ENCODE peak calls at places on chromosomes 13 and 19, in ten cellular contexts. F is foreskin keratinocyte, P is fibroblast of mammary gland, J is mesothelial cell of epicardium, G is omental fat pad, T is cardiac muscle cell, B is pancreas, Y is nephron progenitor cell, V is WERI-Rb-1, Q is colonic mucosa. I is an unnamed sample.

GRCh38 chr19:14758816-14759215 is 19.5 kb downstream of the ADGRE2 start:
- DNase-seq in F (peak; percentile 57), P (no peak), J (no peak), G (no peak), T (no peak), B (no peak), Y (no peak), V (no peak), Q (peak; percentile 21), I (no peak)

GRCh38 chr13:20121154-20121515 is 39.7 kb downstream of the GJA3 start:
- DNase-seq in F (no peak), P (no peak), J (no peak), G (no peak), T (no peak), B (no peak), Y (no peak), V (no peak), Q (no peak), I (no peak)

GRCh38 chr13:107289540-107289939 is 721.6 kb upstream of the ARGLU1 start:
- DNase-seq in F (no peak), P (peak; percentile 55), J (no peak), G (no peak), T (no peak), B (no peak), Y (no peak), V (no peak), Q (no peak), I (no peak)

GRCh38 chr19:2488942-2489731 is 13.2 kb downstream of the GADD45B start:
- DNase-seq in F (no peak), P (no peak), J (peak; percentile 71), G (no peak), T (peak; percentile 93), B (peak; percentile 72), Y (peak; percentile 70), V (no peak), Q (peak; percentile 55), I (peak; percentile 49)

GRCh38 chr13:96214804-96215445 is 125.0 kb downstream of the HS6ST3 start:
- DNase-seq in F (no peak), P (no peak), J (no peak), G (no peak), T (no peak), B (no peak), Y (no peak), V (no peak), Q (no peak), I (no peak)

GRCh38 chr19:1035998-1036621 is 3.8 kb upstream of the ABCA7 start:
- DNase-seq in F (no peak), P (no peak), J (no peak), G (no peak), T (no peak), B (no peak), Y (no peak), V (no peak), Q (no peak), I (no peak)

GRCh38 chr13:100788540-100788939 is 113.9 kb upstream of the TMTC4 start:
- DNase-seq in F (no peak), P (no peak), J (no peak), G (no peak), T (no peak), B (no peak), Y (no peak), V (no peak), Q (no peak), I (no peak)

GRCh38 chr19:58007285-58007684 is 4.7 kb upstream of the ZNF606 start:
- DNase-seq in F (no peak), P (no peak), J (no peak), G (no peak), T (peak; percentile 34), B (no peak), Y (no peak), V (peak; percentile 42), Q (no peak), I (no peak)

GRCh38 chr13:42876270-42876714 is 94.9 kb downstream of the FAM216B start:
- DNase-seq in F (no peak), P (no peak), J (no peak), G (no peak), T (no peak), B (no peak), Y (no peak), V (no peak), Q (no peak), I (peak; percentile 76)

GRCh38 chr19:21491161-21491560 is 14.2 kb upstream of the ZNF429 start:
- DNase-seq in F (peak; percentile 33), P (peak; percentile 14), J (no peak), G (no peak), T (no peak), B (no peak), Y (no peak), V (no peak), Q (no peak), I (no peak)

GRCh38 chr19:782195-783043 is 14.8 kb upstream of the PTBP1 start:
- DNase-seq in F (peak; percentile 46), P (no peak), J (no peak), G (no peak), T (peak; percentile 33), B (no peak), Y (peak; percentile 44), V (no peak), Q (no peak), I (no peak)

GRCh38 chr13:96834626-96835025 is 159.7 kb downstream of the OXGR1 start:
- DNase-seq in F (peak; percentile 4), P (no peak), J (no peak), G (no peak), T (no peak), B (no peak), Y (no peak), V (no peak), Q (no peak), I (no peak)

GRCh38 chr19:3683866-3684816 is 16.1 kb downstream of the PIP5K1C start:
- DNase-seq in F (no peak), P (peak; percentile 62), J (no peak), G (no peak), T (no peak), B (no peak), Y (no peak), V (no peak), Q (no peak), I (peak; percentile 88)

GRCh38 chr13:113415825-113416224 is 37.5 kb downstream of the ADPRHL1 start:
- DNase-seq in F (no peak), P (no peak), J (no peak), G (no peak), T (no peak), B (no peak), Y (no peak), V (peak; percentile 17), Q (no peak), I (no peak)

GRCh38 chr13:22506286-22506685 is 674.5 kb upstream of the SGCG start:
- DNase-seq in F (no peak), P (no peak), J (no peak), G (no peak), T (peak; percentile 8), B (no peak), Y (no peak), V (no peak), Q (no peak), I (no peak)

GRCh38 chr13:41054919-41055619 is 6.2 kb upstream of the WBP4 start:
- DNase-seq in F (no peak), P (no peak), J (no peak), G (no peak), T (no peak), B (no peak), Y (no peak), V (no peak), Q (no peak), I (no peak)
- TF ChIP-seq CTCF in F (peak; percentile 50), P (peak; percentile 54), J (no peak), G (no peak), T (peak; percentile 25), B (no peak), Y (no peak), V (peak; percentile 21), Q (peak; percentile 24), I (peak; percentile 43)

GRCh38 chr19:12345197-12345596 is 11.8 kb upstream of the ZNF563 start:
- DNase-seq in F (no peak), P (no peak), J (no peak), G (no peak), T (no peak), B (no peak), Y (no peak), V (no peak), Q (no peak), I (no peak)

GRCh38 chr19:12350185-12350889 is 15.1 kb downstream of the ZNF442 start:
- DNase-seq in F (peak; percentile 5), P (no peak), J (no peak), G (no peak), T (no peak), B (no peak), Y (no peak), V (no peak), Q (no peak), I (no peak)

GRCh38 chr19:12350890-12351197 is 14.6 kb downstream of the ZNF442 start:
- DNase-seq in F (peak; percentile 5), P (no peak), J (no peak), G (no peak), T (no peak), B (no peak), Y (no peak), V (no peak), Q (no peak), I (no peak)

DNA sequence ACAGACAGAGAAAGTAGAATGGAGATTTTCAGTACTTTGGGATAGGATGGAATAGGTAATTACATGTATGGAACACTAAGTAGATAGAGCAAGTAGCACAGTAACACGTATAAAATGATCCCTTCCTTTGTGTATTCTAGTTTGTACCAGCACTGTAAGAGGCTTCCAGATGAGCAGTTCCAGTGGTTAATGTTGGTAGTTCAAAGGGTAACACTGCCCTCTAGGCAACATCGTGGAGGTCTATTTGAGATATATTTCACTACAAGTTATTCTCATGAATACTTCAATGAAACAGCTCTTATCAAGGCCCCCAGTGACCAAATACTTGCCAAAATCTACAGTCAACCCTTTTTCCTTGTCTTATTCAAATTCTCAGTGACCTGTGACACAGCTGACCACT is 13.5 kb upstream of the ZNF563 start:
- DNase-seq in F (no peak), P (no peak), J (no peak), G (no peak), T (no peak), B (no peak), Y (no peak), V (no peak), Q (no peak), I (no peak)
- TF ChIP-seq CTCF in F (no peak), P (no peak), J (no peak), G (no peak), T (no peak), B (no peak), Y (no peak), V (peak; percentile 10), Q (no peak), I (no peak)

DNA sequence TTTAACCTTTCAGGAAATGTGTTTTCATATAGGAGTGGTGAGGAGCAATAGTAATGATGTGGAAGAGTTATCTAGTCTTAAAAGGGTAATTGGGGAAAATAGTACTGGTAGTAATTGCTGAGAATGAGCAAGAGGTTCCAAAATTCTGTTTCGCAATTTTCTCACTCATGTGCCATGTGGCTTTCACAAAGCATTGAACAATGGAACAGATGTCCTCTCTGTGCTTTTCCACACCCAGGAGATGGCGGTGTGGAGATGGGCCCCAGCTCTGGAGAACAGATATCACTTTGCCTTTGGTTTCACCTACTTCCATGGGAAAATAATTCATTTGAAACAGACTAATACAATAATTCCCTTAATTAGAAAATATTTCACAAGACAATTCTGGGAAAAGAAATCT is 170.0 kb upstream of the SLC10A2 start:
- DNase-seq in F (peak; percentile 48), P (peak; percentile 45), J (no peak), G (no peak), T (no peak), B (no peak), Y (no peak), V (peak; percentile 73), Q (no peak), I (no peak)
- TF ChIP-seq CTCF in F (peak; percentile 55), P (peak; percentile 2), J (no peak), G (no peak), T (peak; percentile 19), B (no peak), Y (no peak), V (peak; percentile 68), Q (no peak), I (no peak)

GRCh38 chr19:53019684-53020083 is 6.0 kb downstream of the ERVV-1 start:
- DNase-seq in F (no peak), P (no peak), J (no peak), G (no peak), T (peak; percentile 38), B (no peak), Y (no peak), V (peak; percentile 69), Q (peak; percentile 27), I (no peak)
- TF ChIP-seq CTCF in F (peak; percentile 4), P (no peak), J (no peak), G (no peak), T (peak; percentile 18), B (no peak), Y (no peak), V (peak; percentile 63), Q (no peak), I (no peak)